ENCODE peak calls at places on chromosomes 16 and 17, in ten cellular contexts. X is stomach, T is tibial nerve, S is testis, G is right lobe of liver, E is A549, I is K562, V is breast epithelium, P is esophagus muscularis mucosa, M is HCT116. N is an unnamed sample.

GRCh38 chr17:31654936-31655335 is 204.1 kb downstream of the COPRS start:
- DNase-seq in T (no peak), V (peak; percentile 84), S (no peak), X (no peak), P (no peak), M (no peak), G (no peak), E (no peak), I (no peak), N (no peak)

GRCh38 chr17:60390881-60391418 is 983 bp downstream of the USP32 start:
- DNase-seq in S (peak; percentile 54), T (no peak), P (peak; percentile 92), E (peak; percentile 45), I (no peak), V (no peak), M (no peak), G (peak; percentile 29), X (peak; percentile 30), N (peak; percentile 41)

GRCh38 chr17:48468299-48468698 is 38.3 kb upstream of the SKAP1 start:
- DNase-seq in X (no peak), V (no peak), G (no peak), T (no peak), E (no peak), M (no peak), S (no peak), I (no peak), P (no peak), N (no peak)

GRCh38 chr16:77496934-77497333 is 62.1 kb upstream of the ADAMTS18 start:
- DNase-seq in X (no peak), G (no peak), M (no peak), E (no peak), V (no peak), I (no peak), T (no peak), P (no peak), S (no peak), N (no peak)

GRCh38 chr16:23485841-23486240 is 24.5 kb downstream of the GGA2 start:
- DNase-seq in I (no peak), M (no peak), X (no peak), V (no peak), S (no peak), E (no peak), G (no peak), P (no peak), T (no peak), N (no peak)

GRCh38 chr16:80105160-80105559 is 435.6 kb upstream of the DYNLRB2 start:
- DNase-seq in S (no peak), P (no peak), T (no peak), E (no peak), M (no peak), I (no peak), V (no peak), G (no peak), X (no peak), N (no peak)

GRCh38 chr17:40564883-40565744 is at the start of gene CCR7:
- DNase-seq in P (peak; percentile 68), S (no peak), V (no peak), T (no peak), G (no peak), I (peak; percentile 51), E (no peak), X (peak; percentile 15), M (no peak), N (no peak)

GRCh38 chr17:55926276-55926995 is 175.6 kb downstream of the PCTP start:
- DNase-seq in S (no peak), X (no peak), T (no peak), I (no peak), E (no peak), P (no peak), G (no peak), M (no peak), V (no peak), N (no peak)

GRCh38 chr16:51057102-51057793 is 93.8 kb downstream of the SALL1 start:
- DNase-seq in V (no peak), E (no peak), G (no peak), P (no peak), I (no peak), M (no peak), X (no peak), T (no peak), S (no peak), N (no peak)
- TF ChIP-seq POLR2A in V (no peak), E (no peak), G (no peak), P (no peak), I (no peak), M (no peak), X (no peak), T (no peak), S (no peak), N (no peak)

GRCh38 chr17:17874478-17874877 is 37.7 kb upstream of the SREBF1 start:
- DNase-seq in S (no peak), M (no peak), T (no peak), I (no peak), G (no peak), V (no peak), E (peak; percentile 22), P (no peak), X (no peak), N (peak; percentile 46)

GRCh38 chr17:17873450-17873991 is 36.7 kb upstream of the SREBF1 start:
- DNase-seq in P (no peak), S (no peak), I (no peak), T (no peak), X (no peak), G (no peak), E (no peak), V (no peak), M (no peak), N (no peak)

GRCh38 chr17:17880577-17881196 is 43.9 kb upstream of the SREBF1 start:
- DNase-seq in S (no peak), I (no peak), E (no peak), P (no peak), X (no peak), V (no peak), T (no peak), M (no peak), G (no peak), N (no peak)

GRCh38 chr17:17877548-17878358 is 41.0 kb upstream of the SREBF1 start:
- DNase-seq in G (peak; percentile 66), X (peak; percentile 89), V (peak; percentile 72), T (peak; percentile 36), M (no peak), I (no peak), E (no peak), S (peak; percentile 77), P (no peak), N (peak; percentile 96)

DNA sequence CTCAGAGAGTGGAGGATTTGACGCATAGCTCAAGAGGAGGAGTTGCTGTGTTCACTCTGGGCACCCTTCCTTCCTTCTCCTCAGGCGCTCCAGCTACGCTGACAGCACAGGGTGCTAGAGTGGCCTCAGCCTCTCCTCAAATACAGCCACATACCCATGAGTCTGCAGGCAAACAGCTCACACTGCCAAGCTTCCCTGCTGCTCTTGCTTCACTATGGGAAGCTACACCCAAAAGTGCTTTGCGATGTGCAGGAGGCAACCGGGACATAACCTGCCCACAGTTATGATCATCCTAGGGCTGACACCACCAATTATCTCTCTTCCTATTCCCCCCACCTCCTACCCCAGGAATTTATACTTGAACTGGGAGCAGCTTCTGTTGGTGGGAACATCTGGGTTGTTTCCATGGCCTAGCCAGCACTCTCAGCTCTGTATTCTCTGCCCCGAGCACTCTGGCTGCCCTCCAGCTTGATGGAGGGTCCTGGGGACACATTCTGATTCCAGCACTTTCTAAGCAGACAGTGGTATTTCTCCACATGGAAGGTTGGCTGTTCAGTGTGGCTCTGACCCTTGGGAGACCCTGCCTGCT is 40.3 kb upstream of the SREBF1 start:
- DNase-seq in S (peak; percentile 39), X (peak; percentile 63), G (no peak), E (no peak), T (no peak), M (no peak), V (no peak), I (no peak), P (no peak), N (no peak)
- H3K27ac ChIP-seq in S (no peak overlapping the region), X (peak overlapping the region; percentile 89), G (peak overlapping the region; percentile 91), E (no peak overlapping the region), T (peak overlapping the region; percentile 80), M (no peak overlapping the region), V (peak overlapping the region; percentile 88), I (no peak overlapping the region), P (peak overlapping the region; percentile 87), N (peak overlapping the region; percentile 93)

GRCh38 chr16:11779074-11779473 is 18.0 kb downstream of the ZC3H7A start:
- DNase-seq in G (no peak), X (no peak), I (no peak), P (no peak), E (no peak), M (no peak), V (no peak), S (no peak), T (no peak), N (no peak)

GRCh38 chr16:11781773-11782172 is 15.3 kb downstream of the ZC3H7A start:
- DNase-seq in G (no peak), X (no peak), V (no peak), M (no peak), P (no peak), S (no peak), I (no peak), T (no peak), E (no peak), N (no peak)

GRCh38 chr16:11784048-11784780 is 12.8 kb downstream of the ZC3H7A start:
- DNase-seq in X (no peak), G (no peak), T (no peak), E (no peak), M (no peak), V (no peak), I (no peak), S (no peak), P (no peak), N (no peak)

GRCh38 chr16:11783319-11784047 is 13.6 kb downstream of the ZC3H7A start:
- DNase-seq in T (no peak), V (no peak), M (no peak), I (peak; percentile 28), E (no peak), P (no peak), G (no peak), S (no peak), X (no peak), N (no peak)

GRCh38 chr16:11780988-11781680 is 15.9 kb downstream of the ZC3H7A start:
- DNase-seq in V (no peak), T (no peak), M (no peak), G (no peak), X (no peak), P (no peak), S (no peak), E (no peak), I (no peak), N (no peak)
- TF ChIP-seq CTCF in V (no peak), T (no peak), M (no peak), G (no peak), X (no peak), P (no peak), S (no peak), E (no peak), I (no peak), N (no peak)

GRCh38 chr16:14334366-14335105 is 263.4 kb downstream of the MRTFB start:
- DNase-seq in X (no peak), M (no peak), G (no peak), E (no peak), S (no peak), I (no peak), V (no peak), T (no peak), P (no peak), N (no peak)

GRCh38 chr16:14333361-14333760 is 262.2 kb downstream of the MRTFB start:
- DNase-seq in I (no peak), T (no peak), S (no peak), E (no peak), M (no peak), X (no peak), P (no peak), V (no peak), G (no peak), N (no peak)

GRCh38 chr16:14335297-14335696 is 264.2 kb downstream of the MRTFB start:
- DNase-seq in G (no peak), X (no peak), T (no peak), I (peak; percentile 68), P (no peak), S (peak; percentile 56), V (no peak), M (no peak), E (peak; percentile 55), N (no peak)

GRCh38 chr16:14329727-14330363 is 258.7 kb downstream of the MRTFB start:
- DNase-seq in E (no peak), S (no peak), P (no peak), T (no peak), M (no peak), V (no peak), I (no peak), G (no peak), X (no peak), N (no peak)

GRCh38 chr16:14331020-14331419 is 259.9 kb downstream of the MRTFB start:
- DNase-seq in I (peak; percentile 39), G (no peak), E (no peak), S (no peak), P (no peak), M (no peak), T (no peak), X (no peak), V (no peak), N (no peak)
- TF ChIP-seq POLR2A in I (no peak), G (no peak), E (no peak), S (no peak), P (no peak), M (no peak), T (no peak), X (no peak), V (no peak), N (no peak)